ENCODE peak calls at places on chromosomes 2 and 18, in five cellular contexts. D, M, L, F and Y are unnamed samples. For H3K27me3, the result is how much of the 10 kb centered on the place peaks cover.

GRCh38 chr18:48876590-48876989 is 74.2 kb downstream of the SMAD7 start:
- DNase-seq in D (no peak), M (peak), L (no peak), F (no peak), Y (no peak)

GRCh38 chr18:3585656-3586509 is 135.9 kb downstream of the TGIF1 start:
- DNase-seq in D (peak), M (peak), L (peak), F (peak), Y (peak)

GRCh38 chr2:239883326-239884050 is 141.7 kb downstream of the NDUFA10 start:
- DNase-seq in D (no peak), M (no peak), L (no peak), F (no peak), Y (no peak)

GRCh38 chr2:135164431-135164830 is 112.3 kb downstream of the RAB3GAP1 start:
- DNase-seq in D (no peak), M (peak), L (peak), F (peak), Y (no peak)

GRCh38 chr2:36502081-36502480 is 95.9 kb downstream of the FEZ2 start:
- DNase-seq in D (no peak), M (no peak), L (no peak), F (no peak), Y (no peak)

GRCh38 chr18:78984941-78985784 is 5.5 kb downstream of the SALL3 start:
- DNase-seq in D (no peak), M (no peak), L (no peak), F (no peak), Y (no peak)

GRCh38 chr18:10421859-10422258 is 32.6 kb upstream of the APCDD1 start:
- DNase-seq in D (no peak), M (no peak), L (peak), F (peak), Y (no peak)

GRCh38 chr2:236166781-236167296 is 1.3 kb downstream of the GBX2 start:
- DNase-seq in D (peak), M (no peak), L (no peak), F (no peak), Y (no peak)

GRCh38 chr2:230226090-230226551 is 585 bp downstream of the SP140 start:
- DNase-seq in D (no peak), M (no peak), L (no peak), F (no peak), Y (no peak)

DNA sequence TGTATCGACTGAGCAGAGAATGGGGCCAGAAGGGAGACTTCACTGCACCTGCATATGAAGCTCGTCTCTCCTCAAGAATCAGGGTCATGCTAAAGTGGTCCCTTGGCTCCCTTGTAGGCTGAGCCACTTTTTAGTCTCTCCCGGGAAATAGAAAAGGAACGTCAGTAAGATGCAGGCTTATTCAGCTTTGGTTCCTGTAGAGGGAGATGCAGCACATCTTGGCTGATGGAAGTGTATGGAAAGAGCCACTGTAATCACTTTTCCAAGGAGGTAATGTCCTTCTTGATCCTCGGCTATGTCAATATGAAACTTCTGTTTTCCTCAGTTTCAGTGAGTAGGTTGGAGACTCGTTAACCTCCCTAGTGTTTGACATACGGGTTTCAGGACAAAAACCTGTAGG is 235.2 kb downstream of the GCA start:
- DNase-seq in D (no peak), M (no peak), L (no peak), F (no peak), Y (no peak)
- TF ChIP-seq CTCF in D (no peak), M (no peak), L (no peak), F (no peak), Y (no peak)

GRCh38 chr2:170185319-170185718 is 7.4 kb downstream of the MYO3B start:
- DNase-seq in D (no peak), M (no peak), L (no peak), F (no peak), Y (no peak)

GRCh38 chr2:170176212-170176611 is 1.7 kb upstream of the MYO3B start:
- DNase-seq in D (peak), M (no peak), L (no peak), F (no peak), Y (no peak)

GRCh38 chr2:170181602-170182001 is 3.7 kb downstream of the MYO3B start:
- DNase-seq in D (no peak), M (no peak), L (no peak), F (no peak), Y (no peak)

GRCh38 chr2:170177950-170178781 is at the start of gene MYO3B:
- DNase-seq in D (no peak), M (no peak), L (no peak), F (peak), Y (no peak)

GRCh38 chr2:170180031-170180566 is 2.2 kb downstream of the MYO3B start:
- DNase-seq in D (no peak), M (no peak), L (peak), F (no peak), Y (no peak)
- H3K27ac ChIP-seq in D (no peak), M (peak), L (no peak), F (no peak), Y (no peak)

GRCh38 chr2:10891848-10892247 is 19.9 kb upstream of the KCNF1 start:
- DNase-seq in D (no peak), M (no peak), L (peak), F (no peak), Y (no peak)

GRCh38 chr2:10892796-10893350 is 18.9 kb upstream of the KCNF1 start:
- DNase-seq in D (no peak), M (no peak), L (peak), F (no peak), Y (no peak)

GRCh38 chr2:10890706-10891270 is 20.9 kb upstream of the KCNF1 start:
- DNase-seq in D (no peak), M (no peak), L (peak), F (no peak), Y (no peak)

GRCh38 chr2:10891391-10891790 is 20.3 kb upstream of the KCNF1 start:
- DNase-seq in D (no peak), M (no peak), L (peak), F (no peak), Y (no peak)

DNA sequence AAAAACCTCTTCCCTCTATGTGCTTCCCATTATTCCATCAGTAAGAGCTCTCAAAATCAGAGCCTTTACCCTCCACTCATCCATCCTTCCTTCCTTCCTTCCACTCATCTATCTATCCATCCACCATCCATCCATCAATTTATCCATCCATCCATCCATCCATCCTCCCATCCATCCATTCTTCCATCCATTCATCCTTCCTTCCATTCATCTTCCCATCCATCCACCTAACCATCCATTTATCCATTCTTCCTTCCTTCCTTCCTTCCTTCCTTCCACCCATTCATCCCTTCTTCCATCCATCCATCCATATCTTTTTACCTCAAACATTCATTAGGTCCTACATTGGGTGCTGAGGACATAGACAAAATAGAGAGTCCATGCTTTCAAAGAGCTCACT is 19.4 kb upstream of the KCNF1 start:
- DNase-seq in D (no peak), M (no peak), L (no peak), F (no peak), Y (no peak)
- H3K27me3 ChIP-seq in D (under half), M (under half), L (under half), F (half or more), Y (under half)

DNA sequence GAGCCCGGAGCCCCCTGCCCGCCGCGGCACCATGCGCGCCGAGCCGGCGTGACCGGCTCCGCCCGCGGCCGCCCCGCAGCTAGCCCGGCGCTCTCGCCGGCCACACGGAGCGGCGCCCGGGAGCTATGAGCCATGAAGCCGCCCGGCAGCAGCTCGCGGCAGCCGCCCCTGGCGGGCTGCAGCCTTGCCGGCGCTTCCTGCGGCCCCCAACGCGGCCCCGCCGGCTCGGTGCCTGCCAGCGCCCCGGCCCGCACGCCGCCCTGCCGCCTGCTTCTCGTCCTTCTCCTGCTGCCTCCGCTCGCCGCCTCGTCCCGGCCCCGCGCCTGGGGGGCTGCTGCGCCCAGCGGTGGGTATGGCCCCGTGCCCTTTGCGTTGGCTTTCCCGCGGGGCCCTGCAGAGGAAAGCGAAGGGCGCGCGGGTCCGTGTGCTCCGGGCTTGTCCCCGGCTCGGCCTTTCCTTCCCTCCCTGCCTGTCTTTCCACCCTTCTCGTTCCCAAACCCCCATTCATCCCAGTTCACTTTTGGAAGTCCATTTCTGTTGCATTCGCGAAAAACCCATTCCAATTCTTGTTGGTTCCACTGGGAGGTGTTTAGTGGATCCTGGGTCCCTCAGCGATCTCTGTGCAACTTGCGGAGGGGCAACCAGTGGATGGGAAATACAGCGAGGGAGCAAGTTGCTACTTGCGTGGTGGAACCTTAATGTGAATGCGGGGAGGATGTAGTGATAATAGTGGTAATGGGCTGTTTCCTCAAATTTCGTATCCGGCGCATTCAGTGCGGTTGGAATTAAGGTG is 599 bp downstream of the ADAM23 start:
- DNase-seq in D (peak), M (peak), L (no peak), F (peak), Y (no peak)
- TF ChIP-seq CTCF in D (no peak), M (no peak), L (no peak), F (peak), Y (no peak)

GRCh38 chr2:28202718-28203117 is 189.9 kb upstream of the FOSL2 start:
- DNase-seq in D (no peak), M (no peak), L (no peak), F (no peak), Y (no peak)
- H3K27ac ChIP-seq in D (no peak), M (no peak), L (no peak), F (no peak), Y (no peak)

GRCh38 chr2:105422801-105423200 is 23.9 kb upstream of the FHL2 start:
- DNase-seq in D (no peak), M (no peak), L (no peak), F (no peak), Y (no peak)
- H3K27me3 ChIP-seq in D (under half), M (under half), L (under half), F (under half), Y (under half)

DNA sequence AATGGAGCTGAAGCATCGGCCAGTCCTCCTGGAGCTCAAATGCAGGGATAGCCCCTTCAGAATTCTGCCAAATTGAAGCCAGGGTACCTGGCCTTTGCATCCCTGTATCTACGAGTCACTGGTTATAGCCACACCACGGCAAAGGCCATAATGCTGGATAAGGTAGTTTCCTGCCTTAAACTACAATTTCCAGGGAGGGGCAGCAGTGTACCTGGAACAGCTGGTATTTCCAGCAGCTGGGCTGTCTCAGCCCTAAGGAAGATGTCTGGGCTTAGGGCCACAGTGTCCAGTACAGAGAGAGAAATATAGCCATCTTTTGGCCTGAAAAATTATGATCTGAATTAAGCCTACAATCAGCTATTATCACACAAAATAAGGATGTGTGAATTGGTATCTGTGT is 180.3 kb downstream of the GCA start:
- DNase-seq in D (no peak), M (no peak), L (no peak), F (no peak), Y (no peak)
- TF ChIP-seq CTCF in D (no peak), M (no peak), L (no peak), F (no peak), Y (no peak)